ENCODE peak calls at places on chromosomes 2 and 18, in six cellular contexts. One of them, this sample, is unnamed.
A peak's percentile ranks its signal among the peaks of the same experiment; 100 is the strongest.

GRCh38 chr18:45498270-45498625 is 117.0 kb upstream of the SLC14A2 start:
- DNase-seq in body of pancreas: no peak
- DNase-seq in PC-9: no peak
- DNase-seq in astrocyte of the spinal cord: no peak
- DNase-seq in CD8-positive, alpha-beta memory T cell: no peak
- DNase-seq in left ventricle myocardium inferior: no peak
- DNase-seq in this sample: no peak

GRCh38 chr2:104406273-104406726 is 447.6 kb upstream of the POU3F3 start:
- DNase-seq in PC-9: no peak
- DNase-seq in astrocyte of the spinal cord: peak; percentile 45
- DNase-seq in left ventricle myocardium inferior: no peak
- DNase-seq in body of pancreas: no peak
- DNase-seq in CD8-positive, alpha-beta memory T cell: no peak
- DNase-seq in this sample: peak; percentile 2

GRCh38 chr2:85648619-85649018 is 19.4 kb downstream of the SFTPB start:
- DNase-seq in PC-9: peak; percentile 36
- DNase-seq in body of pancreas: no peak
- DNase-seq in left ventricle myocardium inferior: no peak
- DNase-seq in CD8-positive, alpha-beta memory T cell: no peak
- DNase-seq in astrocyte of the spinal cord: peak; percentile 58
- DNase-seq in this sample: peak; percentile 85

GRCh38 chr2:171792157-171792556 is 101.9 kb downstream of the SLC25A12 start:
- DNase-seq in left ventricle myocardium inferior: no peak
- DNase-seq in body of pancreas: no peak
- DNase-seq in astrocyte of the spinal cord: no peak
- DNase-seq in CD8-positive, alpha-beta memory T cell: no peak
- DNase-seq in PC-9: no peak
- DNase-seq in this sample: no peak

GRCh38 chr2:225989809-225990208 is 590.3 kb downstream of the NYAP2 start:
- DNase-seq in body of pancreas: no peak
- DNase-seq in PC-9: no peak
- DNase-seq in astrocyte of the spinal cord: no peak
- DNase-seq in left ventricle myocardium inferior: no peak
- DNase-seq in CD8-positive, alpha-beta memory T cell: no peak
- DNase-seq in this sample: no peak

GRCh38 chr2:157572725-157573124 is 55.9 kb downstream of the ACVR1C start:
- DNase-seq in left ventricle myocardium inferior: no peak
- DNase-seq in CD8-positive, alpha-beta memory T cell: no peak
- DNase-seq in body of pancreas: no peak
- DNase-seq in astrocyte of the spinal cord: no peak
- DNase-seq in PC-9: no peak
- DNase-seq in this sample: no peak

GRCh38 chr2:18546586-18546985 is 13.9 kb downstream of the RDH14 start:
- DNase-seq in body of pancreas: no peak
- DNase-seq in CD8-positive, alpha-beta memory T cell: peak; percentile 14
- DNase-seq in left ventricle myocardium inferior: no peak
- DNase-seq in astrocyte of the spinal cord: no peak
- DNase-seq in PC-9: no peak
- DNase-seq in this sample: peak; percentile 32

GRCh38 chr2:102103992-102104871 is 38.3 kb upstream of the IL1R1 start:
- DNase-seq in left ventricle myocardium inferior: peak; percentile 62
- DNase-seq in PC-9: no peak
- DNase-seq in CD8-positive, alpha-beta memory T cell: peak; percentile 20
- DNase-seq in body of pancreas: peak; percentile 58
- DNase-seq in astrocyte of the spinal cord: peak; percentile 89
- DNase-seq in this sample: peak; percentile 95

GRCh38 chr2:150165988-150166965 is 321.2 kb downstream of the RND3 start:
- DNase-seq in astrocyte of the spinal cord: peak; percentile 47
- DNase-seq in PC-9: peak; percentile 93
- DNase-seq in left ventricle myocardium inferior: no peak
- DNase-seq in CD8-positive, alpha-beta memory T cell: no peak
- DNase-seq in body of pancreas: peak; percentile 20
- DNase-seq in this sample: no peak

GRCh38 chr2:157056200-157056676 is 201.3 kb upstream of the GALNT5 start:
- DNase-seq in astrocyte of the spinal cord: peak; percentile 89
- DNase-seq in PC-9: no peak
- DNase-seq in CD8-positive, alpha-beta memory T cell: no peak
- DNase-seq in left ventricle myocardium inferior: no peak
- DNase-seq in body of pancreas: no peak
- DNase-seq in this sample: peak; percentile 78

GRCh38 chr2:195390686-195391085 is 266.3 kb upstream of the SLC39A10 start:
- DNase-seq in CD8-positive, alpha-beta memory T cell: no peak
- DNase-seq in PC-9: no peak
- DNase-seq in astrocyte of the spinal cord: no peak
- DNase-seq in left ventricle myocardium inferior: no peak
- DNase-seq in body of pancreas: no peak
- DNase-seq in this sample: no peak

GRCh38 chr2:86037141-86037794 is 68.4 kb downstream of the POLR1A start:
- DNase-seq in left ventricle myocardium inferior: peak; percentile 87
- DNase-seq in CD8-positive, alpha-beta memory T cell: peak; percentile 17
- DNase-seq in astrocyte of the spinal cord: peak; percentile 78
- DNase-seq in body of pancreas: peak; percentile 40
- DNase-seq in PC-9: no peak
- DNase-seq in this sample: peak; percentile 95

GRCh38 chr2:102754746-102755145 is 7.1 kb upstream of the TMEM182 start:
- DNase-seq in PC-9: no peak
- DNase-seq in CD8-positive, alpha-beta memory T cell: no peak
- DNase-seq in left ventricle myocardium inferior: no peak
- DNase-seq in astrocyte of the spinal cord: no peak
- DNase-seq in body of pancreas: no peak
- DNase-seq in this sample: no peak

GRCh38 chr2:193520709-193521458 is 1326.2 kb upstream of the TMEFF2 start:
- DNase-seq in astrocyte of the spinal cord: no peak
- DNase-seq in PC-9: no peak
- DNase-seq in left ventricle myocardium inferior: no peak
- DNase-seq in body of pancreas: no peak
- DNase-seq in CD8-positive, alpha-beta memory T cell: no peak
- DNase-seq in this sample: peak; percentile 6

GRCh38 chr18:68387246-68387645 is 327.7 kb downstream of the TMX3 start:
- DNase-seq in CD8-positive, alpha-beta memory T cell: no peak
- DNase-seq in left ventricle myocardium inferior: no peak
- DNase-seq in astrocyte of the spinal cord: no peak
- DNase-seq in PC-9: no peak
- DNase-seq in body of pancreas: no peak
- DNase-seq in this sample: peak; percentile 32

GRCh38 chr2:107374261-107374660 is 452.4 kb upstream of the RGPD4 start:
- DNase-seq in body of pancreas: no peak
- DNase-seq in left ventricle myocardium inferior: no peak
- DNase-seq in CD8-positive, alpha-beta memory T cell: no peak
- DNase-seq in PC-9: no peak
- DNase-seq in astrocyte of the spinal cord: peak; percentile 10
- DNase-seq in this sample: no peak

GRCh38 chr2:79393806-79394484 is 118.9 kb upstream of the CTNNA2 start:
- DNase-seq in left ventricle myocardium inferior: no peak
- DNase-seq in astrocyte of the spinal cord: peak; percentile 5
- DNase-seq in PC-9: no peak
- DNase-seq in CD8-positive, alpha-beta memory T cell: no peak
- DNase-seq in body of pancreas: no peak
- DNase-seq in this sample: no peak

GRCh38 chr2:147551331-147551730 is 293.5 kb upstream of the ACVR2A start:
- DNase-seq in body of pancreas: no peak
- DNase-seq in PC-9: no peak
- DNase-seq in CD8-positive, alpha-beta memory T cell: no peak
- DNase-seq in astrocyte of the spinal cord: no peak
- DNase-seq in left ventricle myocardium inferior: no peak
- DNase-seq in this sample: peak; percentile 21

GRCh38 chr2:94870392-94871225 is 621 bp upstream of the TEKT4 start:
- DNase-seq in astrocyte of the spinal cord: no peak
- DNase-seq in PC-9: peak; percentile 58
- DNase-seq in left ventricle myocardium inferior: peak; percentile 9
- DNase-seq in body of pancreas: no peak
- DNase-seq in CD8-positive, alpha-beta memory T cell: no peak
- DNase-seq in this sample: no peak

GRCh38 chr18:9659499-9660387 is 45.4 kb upstream of the PPP4R1 start:
- DNase-seq in left ventricle myocardium inferior: no peak
- DNase-seq in CD8-positive, alpha-beta memory T cell: no peak
- DNase-seq in PC-9: no peak
- DNase-seq in astrocyte of the spinal cord: no peak
- DNase-seq in body of pancreas: no peak
- DNase-seq in this sample: no peak

GRCh38 chr18:24214144-24214543 is 75.3 kb downstream of the CABYR start:
- DNase-seq in body of pancreas: no peak
- DNase-seq in left ventricle myocardium inferior: no peak
- DNase-seq in PC-9: no peak
- DNase-seq in CD8-positive, alpha-beta memory T cell: no peak
- DNase-seq in astrocyte of the spinal cord: no peak
- DNase-seq in this sample: no peak

GRCh38 chr2:237632991-237633629 is 5.7 kb downstream of the LRRFIP1 start:
- DNase-seq in PC-9: no peak
- DNase-seq in left ventricle myocardium inferior: peak; percentile 59
- DNase-seq in body of pancreas: no peak
- DNase-seq in astrocyte of the spinal cord: no peak
- DNase-seq in CD8-positive, alpha-beta memory T cell: no peak
- DNase-seq in this sample: no peak

GRCh38 chr2:43405829-43406228 is 179.4 kb upstream of the ZFP36L2 start:
- DNase-seq in PC-9: no peak
- DNase-seq in body of pancreas: no peak
- DNase-seq in CD8-positive, alpha-beta memory T cell: no peak
- DNase-seq in left ventricle myocardium inferior: no peak
- DNase-seq in astrocyte of the spinal cord: no peak
- DNase-seq in this sample: no peak

GRCh38 chr2:43408784-43409160 is 182.4 kb upstream of the ZFP36L2 start:
- DNase-seq in body of pancreas: no peak
- DNase-seq in CD8-positive, alpha-beta memory T cell: no peak
- DNase-seq in PC-9: no peak
- DNase-seq in astrocyte of the spinal cord: no peak
- DNase-seq in left ventricle myocardium inferior: no peak
- DNase-seq in this sample: no peak

GRCh38 chr2:43406643-43407042 is 180.2 kb upstream of the ZFP36L2 start:
- DNase-seq in astrocyte of the spinal cord: no peak
- DNase-seq in CD8-positive, alpha-beta memory T cell: no peak
- DNase-seq in PC-9: no peak
- DNase-seq in body of pancreas: no peak
- DNase-seq in left ventricle myocardium inferior: no peak
- DNase-seq in this sample: no peak

GRCh38 chr2:43410055-43410604 is 183.7 kb upstream of the ZFP36L2 start:
- DNase-seq in PC-9: no peak
- DNase-seq in left ventricle myocardium inferior: no peak
- DNase-seq in astrocyte of the spinal cord: no peak
- DNase-seq in CD8-positive, alpha-beta memory T cell: no peak
- DNase-seq in body of pancreas: no peak
- DNase-seq in this sample: no peak

DNA sequence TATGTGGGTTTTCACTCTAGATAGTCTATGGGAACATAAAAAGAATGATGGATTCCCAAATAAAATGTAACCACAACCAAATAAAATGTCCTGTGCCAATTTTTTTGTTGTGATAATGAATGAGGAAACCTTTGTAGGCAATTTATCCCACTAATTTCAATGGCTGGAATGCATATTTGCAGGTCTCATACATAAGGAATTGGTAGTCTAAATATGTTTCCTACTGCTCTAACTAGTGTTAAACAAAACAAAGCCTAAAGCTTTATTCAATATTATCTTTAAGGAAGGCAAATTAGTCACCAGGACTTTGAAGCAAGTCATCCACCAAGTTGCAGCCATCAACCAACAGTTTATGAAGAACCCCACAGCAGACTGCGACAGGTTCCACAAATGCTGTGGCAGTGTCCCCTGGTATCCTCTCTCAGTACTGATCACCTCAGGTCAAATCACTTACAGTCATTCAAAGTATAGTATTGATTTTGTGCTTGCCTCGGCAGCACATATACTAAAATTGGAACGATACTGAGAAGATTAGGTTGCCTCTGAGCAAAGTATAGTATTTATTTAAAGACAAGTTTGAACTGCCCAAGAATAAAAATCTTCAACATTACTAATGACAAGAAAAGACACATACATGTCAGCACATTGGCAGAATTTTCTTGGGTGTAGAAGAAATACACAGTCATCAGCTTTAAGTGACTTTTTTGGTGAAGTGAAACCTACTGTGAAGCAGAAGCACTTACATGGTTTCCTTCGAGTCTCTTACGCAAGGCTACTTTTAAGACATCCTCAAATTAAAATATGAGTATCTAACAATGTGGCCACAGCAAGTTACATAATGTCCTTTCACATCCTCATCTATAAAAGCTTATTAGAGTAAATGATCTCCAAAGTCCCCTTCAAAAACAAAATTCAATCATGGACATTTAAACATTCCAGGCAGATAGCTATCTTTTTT is 181.7 kb upstream of the ZFP36L2 start:
- DNase-seq in CD8-positive, alpha-beta memory T cell: no peak
- DNase-seq in PC-9: no peak
- DNase-seq in astrocyte of the spinal cord: no peak
- DNase-seq in left ventricle myocardium inferior: no peak
- DNase-seq in body of pancreas: no peak
- DNase-seq in this sample: peak; percentile 27
- H3K4me3 ChIP-seq in CD8-positive, alpha-beta memory T cell: no peak overlapping the region
- H3K4me3 ChIP-seq in PC-9: no peak overlapping the region
- H3K4me3 ChIP-seq in astrocyte of the spinal cord: no peak overlapping the region
- H3K4me3 ChIP-seq in left ventricle myocardium inferior: no peak overlapping the region
- H3K4me3 ChIP-seq in body of pancreas: no peak overlapping the region
- H3K4me3 ChIP-seq in this sample: no peak overlapping the region

GRCh38 chr18:67359868-67360838 is 156.4 kb downstream of the DSEL start:
- DNase-seq in PC-9: peak; percentile 84
- DNase-seq in astrocyte of the spinal cord: peak; percentile 96
- DNase-seq in body of pancreas: peak; percentile 21
- DNase-seq in left ventricle myocardium inferior: no peak
- DNase-seq in CD8-positive, alpha-beta memory T cell: no peak
- DNase-seq in this sample: peak; percentile 91
- H3K4me3 ChIP-seq in PC-9: peak overlapping the region; percentile 41
- H3K4me3 ChIP-seq in astrocyte of the spinal cord: peak overlapping the region; percentile 21
- H3K4me3 ChIP-seq in body of pancreas: no peak overlapping the region
- H3K4me3 ChIP-seq in left ventricle myocardium inferior: peak overlapping the region; percentile 30
- H3K4me3 ChIP-seq in CD8-positive, alpha-beta memory T cell: no peak overlapping the region
- H3K4me3 ChIP-seq in this sample: peak overlapping the region; percentile 41

DNA sequence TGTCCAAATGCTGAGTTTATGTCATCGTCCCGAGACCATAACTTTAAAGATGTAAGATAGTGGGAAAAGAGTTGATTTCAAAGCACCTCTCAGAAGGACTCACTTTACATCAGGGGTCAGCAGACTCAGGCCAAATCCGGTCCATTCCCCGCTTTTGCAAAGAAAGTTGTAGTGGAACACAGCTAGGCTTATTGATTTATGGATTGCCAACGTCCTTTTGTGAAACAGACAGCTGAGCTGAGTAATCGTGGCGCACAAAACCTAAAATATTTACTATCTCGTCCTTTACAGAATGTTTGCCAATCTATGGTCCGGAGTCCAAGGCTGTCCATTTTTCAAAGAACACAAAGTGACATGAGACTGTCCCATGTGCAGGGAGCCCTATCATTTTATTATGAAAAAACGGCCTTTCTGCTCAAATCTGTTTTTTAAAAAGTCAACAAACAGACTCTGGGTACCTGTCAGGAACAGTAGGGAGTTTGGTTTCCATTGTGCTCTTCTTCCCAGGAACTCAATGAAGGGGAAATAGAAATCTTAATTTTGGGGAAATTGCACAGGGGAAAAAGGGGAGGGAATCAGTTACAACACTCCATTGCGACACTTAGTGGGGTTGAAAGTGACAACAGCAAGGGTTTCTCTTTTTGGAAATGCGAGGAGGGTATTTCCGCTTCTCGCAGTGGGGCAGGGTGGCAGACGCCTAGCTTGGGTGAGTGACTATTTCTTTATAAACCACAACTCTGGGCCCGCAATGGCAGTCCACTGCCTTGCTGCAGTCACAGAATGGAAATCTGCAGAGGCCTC is at the start of gene IL1RN:
- DNase-seq in body of pancreas: no peak
- DNase-seq in PC-9: no peak
- DNase-seq in CD8-positive, alpha-beta memory T cell: no peak
- DNase-seq in astrocyte of the spinal cord: no peak
- DNase-seq in left ventricle myocardium inferior: no peak
- DNase-seq in this sample: no peak
- H3K4me3 ChIP-seq in body of pancreas: no peak within 1 kb of the TSS
- H3K4me3 ChIP-seq in PC-9: no peak within 1 kb of the TSS
- H3K4me3 ChIP-seq in CD8-positive, alpha-beta memory T cell: no peak within 1 kb of the TSS
- H3K4me3 ChIP-seq in astrocyte of the spinal cord: no peak within 1 kb of the TSS
- H3K4me3 ChIP-seq in left ventricle myocardium inferior: no peak within 1 kb of the TSS
- H3K4me3 ChIP-seq in this sample: no peak within 1 kb of the TSS

GRCh38 chr18:39841133-39842041 is 2113.6 kb upstream of the PIK3C3 start:
- DNase-seq in astrocyte of the spinal cord: peak; percentile 89
- DNase-seq in body of pancreas: peak; percentile 26
- DNase-seq in left ventricle myocardium inferior: no peak
- DNase-seq in PC-9: peak; percentile 41
- DNase-seq in CD8-positive, alpha-beta memory T cell: no peak
- DNase-seq in this sample: peak; percentile 74
- H3K4me3 ChIP-seq in astrocyte of the spinal cord: peak overlapping the region; percentile 52
- H3K4me3 ChIP-seq in body of pancreas: no peak overlapping the region
- H3K4me3 ChIP-seq in left ventricle myocardium inferior: peak overlapping the region; percentile 46
- H3K4me3 ChIP-seq in PC-9: peak overlapping the region; percentile 62
- H3K4me3 ChIP-seq in CD8-positive, alpha-beta memory T cell: no peak overlapping the region
- H3K4me3 ChIP-seq in this sample: peak overlapping the region; percentile 61